ENCODE peak calls at places on chromosomes 12 and 14, in ten cellular contexts. Q, N, F, U, L, E, H, X, G and Z are unnamed samples. For H3K27me3, the result is how much of the 10 kb centered on the place peaks cover.

GRCh38 chr12:111163422-111163821 is 205.5 kb downstream of the PHETA1 start:
- DNase-seq in Q (no peak), N (no peak), F (no peak), U (no peak), L (no peak), E (no peak), H (no peak), X (no peak), G (no peak), Z (no peak)

GRCh38 chr12:59808317-59808910 is 212.6 kb downstream of the SLC16A7 start:
- DNase-seq in Q (no peak), N (no peak), F (no peak), U (no peak), L (no peak), E (no peak), H (peak), X (no peak), G (no peak), Z (no peak)

GRCh38 chr12:72077111-72077820 is 138.6 kb downstream of the TPH2 start:
- DNase-seq in Q (no peak), N (no peak), F (no peak), U (no peak), L (no peak), E (no peak), H (peak), X (no peak), G (no peak), Z (no peak)

GRCh38 chr14:60134702-60135101 is 30.5 kb downstream of the DHRS7 start:
- DNase-seq in Q (no peak), N (no peak), F (no peak), U (no peak), L (no peak), E (no peak), H (no peak), X (no peak), G (no peak), Z (no peak)

GRCh38 chr12:92543359-92543758 is 159.4 kb upstream of the PLEKHG7 start:
- DNase-seq in Q (no peak), N (peak), F (no peak), U (no peak), L (no peak), E (no peak), H (peak), X (no peak), G (no peak), Z (no peak)

GRCh38 chr12:101793401-101793800 is 37.4 kb downstream of the GNPTAB start:
- DNase-seq in Q (no peak), N (no peak), F (no peak), U (no peak), L (no peak), E (no peak), H (peak), X (no peak), G (no peak), Z (no peak)

GRCh38 chr14:103522649-103523582 is at the start of gene CKB:
- DNase-seq in Q (peak), N (peak), F (peak), U (peak), L (peak), E (peak), H (no peak), X (peak), G (no peak), Z (no peak)

GRCh38 chr12:105555556-105555973 is 225.1 kb downstream of the C12orf75 start:
- DNase-seq in Q (no peak), N (no peak), F (peak), U (no peak), L (no peak), E (no peak), H (no peak), X (no peak), G (no peak), Z (no peak)

GRCh38 chr14:105092912-105093425 is 27.7 kb upstream of the GPR132 start:
- DNase-seq in Q (no peak), N (peak), F (peak), U (peak), L (peak), E (peak), H (peak), X (peak), G (peak), Z (peak)

GRCh38 chr14:67335781-67336180 is 23.8 kb downstream of the ATP6V1D start:
- DNase-seq in Q (no peak), N (no peak), F (no peak), U (no peak), L (no peak), E (peak), H (no peak), X (no peak), G (peak), Z (no peak)

GRCh38 chr12:63949902-63950301 is 105.4 kb downstream of the SRGAP1 start:
- DNase-seq in Q (no peak), N (no peak), F (no peak), U (no peak), L (no peak), E (no peak), H (peak), X (no peak), G (no peak), Z (no peak)

GRCh38 chr14:31819281-31819680 is 257.8 kb upstream of the ARHGAP5 start:
- DNase-seq in Q (no peak), N (no peak), F (no peak), U (no peak), L (no peak), E (no peak), H (peak), X (no peak), G (no peak), Z (no peak)

GRCh38 chr12:87196329-87196728 is 832.9 kb downstream of the C12orf50 start:
- DNase-seq in Q (no peak), N (no peak), F (no peak), U (no peak), L (no peak), E (no peak), H (no peak), X (no peak), G (no peak), Z (no peak)

GRCh38 chr12:44876554-44877275 is 600 bp upstream of the NELL2 start:
- DNase-seq in Q (peak), N (peak), F (peak), U (no peak), L (peak), E (peak), H (peak), X (no peak), G (no peak), Z (peak)

GRCh38 chr12:63978519-63978918 is 134.0 kb downstream of the SRGAP1 start:
- DNase-seq in Q (no peak), N (no peak), F (no peak), U (no peak), L (no peak), E (no peak), H (peak), X (no peak), G (no peak), Z (no peak)

GRCh38 chr14:37746140-37746832 is 150.9 kb downstream of the TTC6 start:
- DNase-seq in Q (no peak), N (no peak), F (no peak), U (no peak), L (no peak), E (no peak), H (no peak), X (no peak), G (no peak), Z (no peak)

GRCh38 chr12:57836442-57837375 is 9.8 kb downstream of the CTDSP2 start:
- DNase-seq in Q (peak), N (peak), F (peak), U (peak), L (peak), E (peak), H (peak), X (no peak), G (peak), Z (no peak)

GRCh38 chr12:19440019-19440858 is 947 bp downstream of the AEBP2 start:
- DNase-seq in Q (peak), N (peak), F (peak), U (peak), L (peak), E (peak), H (peak), X (peak), G (peak), Z (peak)

GRCh38 chr14:21102472-21103164 is 1.8 kb downstream of the TMEM253 start:
- DNase-seq in Q (no peak), N (no peak), F (no peak), U (no peak), L (peak), E (peak), H (no peak), X (no peak), G (no peak), Z (no peak)

GRCh38 chr12:103840399-103840880 is 594 bp downstream of the NT5DC3 start:
- DNase-seq in Q (peak), N (peak), F (peak), U (peak), L (no peak), E (no peak), H (peak), X (peak), G (no peak), Z (no peak)

GRCh38 chr12:20024194-20024593 is 344.1 kb upstream of the PDE3A start:
- DNase-seq in Q (no peak), N (no peak), F (no peak), U (no peak), L (no peak), E (no peak), H (no peak), X (no peak), G (no peak), Z (no peak)

GRCh38 chr12:12398026-12398859 is 41.4 kb downstream of the BORCS5 start:
- DNase-seq in Q (peak), N (no peak), F (peak), U (peak), L (no peak), E (no peak), H (peak), X (no peak), G (no peak), Z (no peak)

GRCh38 chr14:36942522-36943245 is 229.7 kb downstream of the SLC25A21 start:
- DNase-seq in Q (no peak), N (no peak), F (no peak), U (no peak), L (no peak), E (no peak), H (peak), X (no peak), G (no peak), Z (no peak)

DNA sequence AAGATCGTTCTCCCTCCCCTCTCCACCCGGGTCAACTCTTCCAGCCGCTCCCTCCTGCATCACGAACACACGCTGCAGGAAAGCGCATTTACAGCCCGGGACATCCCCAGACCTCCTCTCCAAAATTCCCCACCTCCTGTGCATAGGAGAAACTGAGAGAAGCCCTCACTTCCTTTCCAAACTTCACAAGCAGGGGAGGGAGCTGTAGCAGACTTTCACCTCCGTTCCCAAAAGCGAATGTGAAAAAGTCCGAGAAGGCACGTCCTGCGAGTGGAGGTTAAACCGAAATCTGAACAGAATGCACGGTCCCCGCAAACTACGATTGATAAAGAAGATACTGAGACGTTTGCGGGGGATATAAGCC is 467 bp downstream of the BCAT1 start:
- DNase-seq in Q (no peak), N (no peak), F (peak), U (no peak), L (peak), E (peak), H (peak), X (no peak), G (peak), Z (no peak)
- H3K27ac ChIP-seq in Q (no peak), N (no peak), F (no peak), U (no peak), L (peak), E (peak), H (peak), X (peak), G (peak), Z (no peak)

DNA sequence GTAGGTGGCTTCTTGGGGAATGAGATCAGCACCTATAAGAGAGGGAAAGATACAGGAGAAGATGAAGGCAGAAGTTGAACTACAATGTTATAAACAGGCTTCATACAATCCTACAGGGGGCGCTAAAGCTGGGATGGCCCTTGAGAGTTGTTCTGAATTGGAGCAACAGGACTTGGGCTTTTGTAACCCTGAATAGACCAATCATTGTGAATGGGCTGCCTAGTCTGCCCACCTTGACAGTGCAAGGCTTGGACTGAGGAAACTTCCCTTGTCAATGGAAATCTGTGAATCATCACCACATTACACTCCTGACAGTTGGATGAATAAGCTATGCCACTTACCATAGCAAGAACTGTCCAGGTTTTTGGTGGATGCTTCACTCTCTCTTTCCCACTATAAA is 306.1 kb downstream of the KCNC2 start:
- DNase-seq in Q (no peak), N (no peak), F (no peak), U (no peak), L (peak), E (peak), H (peak), X (no peak), G (no peak), Z (no peak)
- TF ChIP-seq CTCF in Q (no peak), N (no peak), F (no peak), U (no peak), L (peak), E (peak), H (peak), X (no peak), G (peak), Z (no peak)

DNA sequence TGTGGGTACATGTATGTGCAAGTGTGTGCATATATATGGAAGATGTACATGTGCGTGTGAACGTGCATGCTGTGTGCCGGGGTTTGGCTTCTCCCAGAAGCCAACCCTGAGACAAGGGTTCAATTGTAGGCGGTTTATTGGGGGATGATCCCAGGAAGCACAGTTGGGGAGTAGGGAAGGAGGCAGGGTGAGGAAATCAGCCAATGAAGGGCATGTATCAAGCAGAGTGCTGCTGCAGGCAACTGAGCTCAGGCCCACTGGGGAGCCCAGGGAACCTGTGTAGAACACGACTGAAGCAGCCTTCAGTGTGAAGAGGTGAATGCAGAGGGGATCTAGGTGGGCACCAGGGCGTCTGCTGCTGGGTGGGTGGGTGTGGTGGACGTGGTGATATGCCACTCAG is 21.6 kb downstream of the SYNDIG1L start:
- DNase-seq in Q (no peak), N (no peak), F (no peak), U (no peak), L (no peak), E (no peak), H (no peak), X (peak), G (no peak), Z (no peak)
- H3K27me3 ChIP-seq in Q (under half), N (under half), F (under half), U (half or more), L (under half), E (under half), H (under half), X (under half), G (under half), Z (under half)

DNA sequence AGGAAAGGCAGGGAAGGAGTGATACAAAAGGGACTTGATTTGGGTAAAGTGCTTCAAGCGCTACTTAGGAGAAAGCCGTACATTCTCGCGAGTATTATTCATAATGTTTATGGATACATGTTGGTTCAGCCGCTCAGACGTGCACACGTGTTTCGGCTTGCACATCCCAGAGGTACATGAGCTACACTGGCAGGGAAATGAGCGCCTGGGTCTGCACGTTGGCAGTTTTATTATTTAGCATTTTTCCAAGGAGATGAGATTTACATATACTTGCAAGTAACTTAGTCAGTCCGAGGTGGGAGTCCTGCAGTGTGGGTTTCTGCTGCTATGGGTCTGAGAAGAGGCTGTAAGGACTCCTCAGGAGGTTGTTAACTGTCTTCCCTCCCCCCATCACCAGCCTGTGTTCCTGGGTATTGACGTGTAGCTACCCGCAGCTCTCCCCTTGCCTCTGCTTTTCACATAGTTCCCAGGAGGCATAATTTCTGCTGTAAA is 1.5 kb downstream of the PRKCH start:
- DNase-seq in Q (no peak), N (peak), F (no peak), U (no peak), L (no peak), E (peak), H (peak), X (peak), G (peak), Z (peak)
- H3K27ac ChIP-seq in Q (peak), N (peak), F (no peak), U (peak), L (no peak), E (no peak), H (peak), X (peak), G (peak), Z (peak)

GRCh38 chr12:124379379-124379937 is 84.6 kb downstream of the RFLNA start:
- DNase-seq in Q (no peak), N (no peak), F (no peak), U (no peak), L (no peak), E (no peak), H (no peak), X (no peak), G (no peak), Z (no peak)
- TF ChIP-seq CTCF in Q (no peak), N (no peak), F (no peak), U (no peak), L (no peak), E (no peak), H (no peak), X (no peak), G (no peak), Z (no peak)

DNA sequence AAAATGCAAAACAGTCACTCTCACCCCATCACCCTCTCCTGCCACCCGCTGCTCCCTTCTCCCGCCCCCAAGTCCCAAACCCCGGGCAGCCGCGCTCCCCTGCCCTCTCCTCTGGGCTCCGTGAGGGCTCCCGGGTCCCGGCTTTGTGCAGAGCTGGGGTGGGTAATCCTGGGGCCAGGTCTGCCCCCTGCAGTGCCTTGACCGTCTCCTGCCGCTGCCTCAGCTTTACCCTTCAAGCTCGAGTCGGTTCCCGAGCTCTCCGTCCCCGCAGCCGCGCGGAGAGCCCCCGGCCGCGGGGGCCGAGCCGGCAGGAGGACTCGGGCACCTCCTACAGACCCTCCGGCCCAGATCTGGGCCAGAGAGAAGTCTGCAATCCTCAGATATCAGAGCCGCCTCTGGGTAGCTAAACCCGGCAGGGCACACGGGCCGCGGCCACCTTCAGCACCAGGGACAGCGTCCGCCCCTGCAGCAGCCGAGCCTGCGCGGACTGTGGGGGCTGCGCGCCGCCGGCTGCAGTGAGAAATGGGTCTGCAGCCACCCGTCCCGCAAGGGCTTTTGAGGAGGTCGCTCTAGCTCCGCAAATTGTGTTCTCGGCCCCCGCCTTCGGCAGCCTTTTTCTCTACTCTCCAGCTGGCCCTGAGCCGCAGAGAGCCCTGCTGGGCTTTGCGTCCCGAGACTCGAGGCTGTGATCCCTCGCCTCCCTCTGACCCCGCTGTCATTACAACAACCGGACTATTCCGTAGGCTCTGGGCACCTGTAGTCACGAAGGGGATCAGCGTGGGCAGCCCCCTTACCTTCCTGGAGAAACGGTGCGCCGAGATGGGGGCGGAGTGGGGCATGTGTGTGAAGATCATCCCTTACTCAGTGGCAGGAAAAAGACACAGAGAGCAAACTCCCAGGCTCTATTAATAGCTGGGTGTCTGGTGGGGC is 1.2 kb downstream of the PRMT8 start:
- DNase-seq in Q (peak), N (peak), F (peak), U (peak), L (peak), E (peak), H (peak), X (peak), G (peak), Z (peak)
- H3K27me3 ChIP-seq in Q (under half), N (under half), F (half or more), U (half or more), L (half or more), E (half or more), H (under half), X (half or more), G (under half), Z (half or more)